ENCODE peak calls at places on chromosomes 12 and 14, in ten cellular contexts. E is H9; C is effector memory CD4-positive, alpha-beta T cell; U is GM23248; S is lower lobe of right lung; X is sigmoid colon; J is H1; D is breast epithelium; Q is adipocyte; A is fibroblast of lung. Z is an unnamed sample. For H3K9me3, the result is how much of the 10 kb centered on the place peaks cover.

GRCh38 chr12:7114008-7114407 is 5.0 kb upstream of the C1RL start:
- DNase-seq in E (no peak), S (no peak), C (no peak), X (peak), U (no peak), Q (no peak), J (no peak), A (no peak), D (no peak), Z (no peak)

GRCh38 chr12:2054091-2055018 is 1.6 kb downstream of the CACNA1C start:
- DNase-seq in E (no peak), U (peak), C (no peak), D (peak), J (no peak), S (no peak), Q (peak), A (no peak), X (peak), Z (no peak)

GRCh38 chr14:35268946-35269345 is 23.2 kb upstream of the PSMA6 start:
- DNase-seq in C (no peak), J (no peak), S (no peak), D (no peak), Q (no peak), A (no peak), U (no peak), E (no peak), X (no peak), Z (no peak)

GRCh38 chr14:88322505-88323085 is 474 bp downstream of the KCNK10 start:
- DNase-seq in D (no peak), E (no peak), J (no peak), Q (no peak), A (no peak), X (no peak), S (no peak), U (no peak), C (no peak), Z (no peak)

GRCh38 chr14:34911209-34912150 is 36.3 kb upstream of the BAZ1A start:
- DNase-seq in A (peak), U (peak), J (no peak), E (no peak), S (no peak), D (no peak), C (no peak), Q (peak), X (no peak), Z (no peak)

GRCh38 chr12:107663277-107663676 is 22.3 kb upstream of the PWP1 start:
- DNase-seq in U (no peak), Q (no peak), E (no peak), S (no peak), J (no peak), A (no peak), X (no peak), C (no peak), D (no peak), Z (no peak)

GRCh38 chr14:93175492-93175891 is 9.2 kb downstream of the MOAP1 start:
- DNase-seq in Q (no peak), J (no peak), A (no peak), U (no peak), X (no peak), E (no peak), S (no peak), D (no peak), C (no peak), Z (no peak)

GRCh38 chr14:90660865-90661570 is 155.2 kb downstream of the TTC7B start:
- DNase-seq in U (no peak), S (peak), A (no peak), E (no peak), D (no peak), C (no peak), X (no peak), J (no peak), Q (no peak), Z (no peak)

GRCh38 chr12:105978686-105979085 is 160.1 kb downstream of the NUAK1 start:
- DNase-seq in D (no peak), X (no peak), C (no peak), J (no peak), S (no peak), A (peak), E (no peak), U (no peak), Q (no peak), Z (no peak)

GRCh38 chr12:46260913-46261476 is 7.8 kb downstream of the SLC38A1 start:
- DNase-seq in U (peak), S (no peak), J (no peak), C (no peak), E (no peak), A (no peak), X (no peak), D (peak), Q (no peak), Z (no peak)

GRCh38 chr12:46260153-46260912 is 8.5 kb downstream of the SLC38A1 start:
- DNase-seq in S (no peak), Q (peak), D (no peak), C (no peak), J (no peak), A (peak), E (no peak), U (peak), X (no peak), Z (no peak)

GRCh38 chr12:46258129-46258528 is 10.7 kb downstream of the SLC38A1 start:
- DNase-seq in U (no peak), A (no peak), Q (no peak), J (no peak), C (no peak), D (no peak), X (no peak), S (no peak), E (no peak), Z (no peak)

GRCh38 chr12:46259071-46259470 is 9.8 kb downstream of the SLC38A1 start:
- DNase-seq in E (no peak), J (no peak), D (no peak), X (no peak), Q (no peak), C (no peak), S (no peak), A (no peak), U (no peak), Z (no peak)

GRCh38 chr12:46259713-46260112 is 9.1 kb downstream of the SLC38A1 start:
- DNase-seq in D (no peak), E (no peak), J (no peak), C (no peak), S (no peak), Q (no peak), X (no peak), A (no peak), U (no peak), Z (no peak)
- H3K9me3 ChIP-seq in D (under half), E (under half), J (under half), C (under half), S (under half), Q (under half), X (under half), A (under half), U (under half), Z (under half)

GRCh38 chr14:85003805-85004204 is 526.1 kb upstream of the FLRT2 start:
- DNase-seq in D (no peak), Q (no peak), S (no peak), U (no peak), C (no peak), E (no peak), A (no peak), J (no peak), X (no peak), Z (no peak)

GRCh38 chr14:85002846-85003245 is 527.1 kb upstream of the FLRT2 start:
- DNase-seq in U (peak), A (no peak), D (no peak), J (no peak), E (no peak), X (no peak), C (no peak), Q (peak), S (no peak), Z (no peak)

DNA sequence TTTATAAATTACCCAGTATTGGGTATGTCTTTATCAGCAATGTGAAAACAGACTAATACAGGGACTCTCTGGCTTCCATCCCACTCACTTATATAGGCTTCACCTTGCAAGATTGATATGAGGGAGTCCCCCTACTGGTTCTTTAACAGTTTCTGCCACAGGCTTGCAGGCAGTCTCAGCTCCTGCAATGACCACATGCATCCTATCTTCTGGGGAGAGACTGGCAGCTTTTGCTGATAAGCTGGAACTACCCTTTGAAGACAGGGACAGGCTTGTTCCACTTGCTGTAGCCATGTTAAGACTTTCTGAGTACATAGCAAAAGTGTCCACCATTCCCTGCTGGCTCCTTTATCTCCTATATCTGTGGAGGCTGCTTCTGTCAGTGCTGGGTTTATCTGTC is 531.7 kb upstream of the FLRT2 start:
- DNase-seq in D (no peak), E (no peak), Q (no peak), A (no peak), J (no peak), U (no peak), C (no peak), X (no peak), S (no peak), Z (no peak)
- H3K9me3 ChIP-seq in D (under half), E (under half), Q (under half), A (under half), J (under half), U (under half), C (under half), X (under half), S (under half), Z (under half)

GRCh38 chr12:31900271-31900670 is 58.9 kb upstream of the RESF1 start:
- DNase-seq in D (no peak), J (no peak), U (no peak), S (no peak), X (no peak), C (no peak), A (no peak), E (no peak), Q (no peak), Z (no peak)
- H3K9me3 ChIP-seq in D (under half), J (under half), U (under half), S (under half), X (under half), C (under half), A (under half), E (under half), Q (under half), Z (under half)

GRCh38 chr14:65533736-65534404 is 121.3 kb downstream of the FUT8 start:
- DNase-seq in J (no peak), D (no peak), E (no peak), S (no peak), U (no peak), C (no peak), Q (no peak), A (no peak), X (no peak), Z (no peak)

GRCh38 chr14:65536781-65537423 is 124.4 kb downstream of the FUT8 start:
- DNase-seq in S (no peak), D (no peak), E (no peak), C (no peak), A (no peak), X (no peak), U (no peak), Q (no peak), J (no peak), Z (no peak)

GRCh38 chr14:65528069-65528468 is 115.5 kb downstream of the FUT8 start:
- DNase-seq in J (no peak), U (no peak), S (no peak), A (no peak), C (no peak), X (no peak), E (no peak), D (no peak), Q (no peak), Z (no peak)

GRCh38 chr14:65531148-65531547 is 118.6 kb downstream of the FUT8 start:
- DNase-seq in Q (no peak), D (no peak), C (no peak), S (no peak), X (no peak), U (no peak), E (no peak), A (no peak), J (no peak), Z (no peak)
- H3K9me3 ChIP-seq in Q (under half), D (under half), C (under half), S (under half), X (under half), U (under half), E (under half), A (under half), J (under half), Z (under half)